ENCODE peak calls at places on chromosomes 4 and X, in ten cellular contexts. N is suprapubic skin; V is NT2/D1; X is breast epithelium; H is heart right ventricle; D is effector memory CD4-positive, alpha-beta T cell; R is GM12865; E is AG10803; P is AG09309; Q is ovary. J is an unnamed sample.

GRCh38 chr4:185305979-185306442 is 89.7 kb downstream of the LRP2BP start:
- DNase-seq in R (no peak), D (no peak), H (no peak), Q (no peak), N (no peak), P (peak; percentile 96), E (peak; percentile 95), X (no peak), V (peak; percentile 73), J (no peak)

GRCh38 chrX:107710617-107711391 is 64.8 kb downstream of the TSC22D3 start:
- DNase-seq in E (peak; percentile 93), Q (peak; percentile 71), D (peak; percentile 55), X (peak; percentile 52), V (peak; percentile 50), H (no peak), N (peak; percentile 64), R (peak; percentile 91), P (peak; percentile 81), J (no peak)

GRCh38 chrX:151680805-151681204 is 14.5 kb upstream of the PRRG3 start:
- DNase-seq in N (no peak), Q (peak; percentile 34), D (peak; percentile 6), V (peak; percentile 43), E (peak; percentile 5), X (no peak), H (no peak), R (peak; percentile 62), P (no peak), J (no peak)

GRCh38 chr4:4455199-4455865 is 68.4 kb downstream of the NSG1 start:
- DNase-seq in E (peak; percentile 52), H (no peak), P (no peak), N (no peak), X (no peak), V (no peak), R (peak; percentile 19), Q (no peak), D (no peak), J (no peak)

GRCh38 chr4:142350886-142351285 is 495.2 kb downstream of the INPP4B start:
- DNase-seq in R (no peak), Q (no peak), X (no peak), H (no peak), V (no peak), N (no peak), E (peak; percentile 67), D (no peak), P (no peak), J (no peak)

GRCh38 chr4:147833254-147833653 is 101.4 kb downstream of the ARHGAP10 start:
- DNase-seq in N (no peak), P (no peak), E (peak; percentile 39), Q (no peak), H (no peak), R (peak; percentile 27), D (no peak), V (no peak), X (no peak), J (no peak)

GRCh38 chr4:76948441-76949292 is 885 bp upstream of the SEPTIN11 start:
- DNase-seq in Q (peak; percentile 73), R (peak; percentile 93), P (no peak), V (peak; percentile 40), D (peak; percentile 60), E (peak; percentile 81), N (peak; percentile 88), X (peak; percentile 55), H (peak; percentile 72), J (no peak)

GRCh38 chr4:28744066-28744465 is 1883.4 kb downstream of the STIM2 start:
- DNase-seq in V (no peak), X (no peak), R (no peak), Q (no peak), E (peak; percentile 1), P (no peak), D (no peak), H (no peak), N (no peak), J (no peak)

GRCh38 chr4:108149588-108150380 is 18.9 kb downstream of the LEF1 start:
- DNase-seq in D (no peak), Q (no peak), E (peak; percentile 90), X (no peak), H (no peak), R (no peak), V (no peak), N (no peak), P (peak; percentile 72), J (no peak)

GRCh38 chr4:121594796-121595526 is 101.8 kb downstream of the ANXA5 start:
- DNase-seq in D (no peak), E (peak; percentile 73), N (no peak), H (no peak), R (no peak), V (no peak), P (peak; percentile 3), X (peak; percentile 42), Q (no peak), J (no peak)

GRCh38 chrX:45323387-45323786 is 122.7 kb upstream of the DIPK2B start:
- DNase-seq in E (no peak), N (no peak), P (no peak), X (no peak), Q (no peak), R (no peak), D (no peak), H (no peak), V (no peak), J (no peak)

GRCh38 chr4:26031704-26032103 is 117.7 kb downstream of the SMIM20 start:
- DNase-seq in N (no peak), X (no peak), E (no peak), V (no peak), P (no peak), H (no peak), R (no peak), D (no peak), Q (no peak), J (no peak)

GRCh38 chrX:106144755-106145639 is 23.1 kb upstream of the PWWP3B start:
- DNase-seq in P (no peak), H (peak; percentile 45), R (no peak), X (no peak), V (no peak), D (no peak), E (no peak), N (no peak), Q (no peak), J (no peak)

DNA sequence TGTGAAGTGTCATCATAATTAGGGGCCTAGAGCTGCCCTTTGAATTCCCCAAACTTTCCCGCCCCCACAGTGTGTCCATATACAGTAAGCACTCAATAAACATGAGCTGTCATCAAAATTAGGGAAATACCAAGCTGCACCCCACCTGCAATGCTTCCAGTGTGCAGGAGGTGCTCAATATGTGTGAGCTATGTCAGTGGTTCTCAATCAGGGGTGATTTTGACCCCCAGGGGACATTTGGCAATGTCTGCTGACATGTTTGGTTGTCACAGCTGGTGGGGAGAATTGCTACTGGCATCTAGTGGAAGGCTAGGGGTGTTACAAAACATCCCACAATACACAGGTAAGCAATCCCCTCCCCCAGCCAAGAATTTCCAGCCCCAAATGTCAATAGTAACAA is 750 bp downstream of the CFP start:
- DNase-seq in H (no peak), N (no peak), X (no peak), P (no peak), E (no peak), Q (no peak), V (no peak), D (no peak), R (peak; percentile 65), J (no peak)
- H3K4me3 ChIP-seq in H (no peak overlapping the region), N (peak overlapping the region; percentile 7), X (no peak overlapping the region), P (no peak overlapping the region), E (no peak overlapping the region), Q (no peak overlapping the region), V (no peak overlapping the region), D (no peak overlapping the region), R (no peak overlapping the region), J (no peak overlapping the region)

GRCh38 chr4:40626183-40626990 is 3.3 kb downstream of the RBM47 start:
- DNase-seq in N (no peak), E (no peak), R (peak; percentile 42), D (no peak), V (no peak), X (no peak), P (no peak), H (no peak), Q (peak; percentile 38), J (no peak)
- H3K4me3 ChIP-seq in N (peak overlapping the region; percentile 73), E (no peak overlapping the region), R (peak overlapping the region; percentile 80), D (no peak overlapping the region), V (no peak overlapping the region), X (peak overlapping the region; percentile 66), P (no peak overlapping the region), H (no peak overlapping the region), Q (no peak overlapping the region), J (no peak overlapping the region)

GRCh38 chr4:183348706-183349659 is 26.8 kb upstream of the CLDN24 start:
- DNase-seq in X (no peak), E (peak; percentile 99), Q (no peak), R (no peak), P (peak; percentile 95), H (no peak), N (no peak), V (no peak), D (no peak), J (no peak)
- H3K4me3 ChIP-seq in X (no peak overlapping the region), E (peak overlapping the region; percentile 57), Q (no peak overlapping the region), R (no peak overlapping the region), P (peak overlapping the region; percentile 9), H (no peak overlapping the region), N (no peak overlapping the region), V (no peak overlapping the region), D (no peak overlapping the region), J (no peak overlapping the region)

GRCh38 chr4:103086565-103086964 is 10.0 kb upstream of the SLC9B2 start:
- DNase-seq in X (no peak), E (no peak), H (no peak), V (no peak), N (no peak), R (no peak), Q (no peak), D (no peak), P (no peak), J (no peak)

GRCh38 chr4:103097112-103097511 is 2.5 kb downstream of the BDH2 start:
- DNase-seq in P (no peak), X (no peak), E (no peak), D (no peak), Q (no peak), N (no peak), H (no peak), R (no peak), V (no peak), J (no peak)

GRCh38 chr4:103095080-103095479 is 4.6 kb downstream of the BDH2 start:
- DNase-seq in E (no peak), D (no peak), N (no peak), Q (no peak), X (no peak), H (no peak), V (no peak), P (no peak), R (no peak), J (no peak)

GRCh38 chr4:103092245-103092644 is 7.4 kb downstream of the BDH2 start:
- DNase-seq in P (no peak), E (no peak), Q (no peak), R (no peak), N (no peak), X (no peak), D (no peak), V (no peak), H (no peak), J (no peak)

DNA sequence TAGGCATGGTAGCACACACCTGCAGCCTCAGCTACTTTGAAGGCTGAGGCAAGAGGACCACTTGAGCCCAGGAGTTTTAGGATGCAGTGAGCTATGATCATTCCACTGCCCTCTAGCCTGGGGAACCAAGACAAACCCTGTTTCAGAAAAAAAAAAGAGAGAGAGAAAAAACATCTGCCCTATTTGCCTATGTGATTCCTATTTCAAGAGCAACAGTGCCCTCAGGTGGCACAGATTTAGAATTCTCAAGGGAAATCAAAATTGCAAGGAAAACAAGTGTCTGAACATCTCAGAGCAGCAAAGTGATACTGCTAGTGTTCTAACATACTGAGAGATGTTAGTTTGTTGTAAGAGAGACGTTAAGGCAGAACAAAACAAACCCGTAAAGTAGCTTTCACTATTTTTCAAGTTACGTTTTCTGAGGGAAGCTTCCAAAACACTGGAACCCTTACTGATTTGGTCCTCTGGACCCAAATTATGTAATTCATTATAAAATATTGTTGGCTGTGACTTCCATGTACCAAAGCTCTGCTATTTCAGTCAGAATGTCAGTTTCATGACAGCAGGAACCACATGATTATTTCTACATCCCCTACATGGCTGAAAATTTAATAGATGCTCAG is 7.9 kb downstream of the BDH2 start:
- DNase-seq in P (no peak), H (no peak), X (no peak), N (no peak), E (peak; percentile 81), V (peak; percentile 27), Q (peak; percentile 25), D (peak; percentile 2), R (peak; percentile 88), J (peak; percentile 16)
- H3K4me3 ChIP-seq in P (no peak overlapping the region), H (no peak overlapping the region), X (no peak overlapping the region), N (no peak overlapping the region), E (no peak overlapping the region), V (no peak overlapping the region), Q (no peak overlapping the region), D (no peak overlapping the region), R (peak overlapping the region; percentile 29), J (no peak overlapping the region)

J was measured in iPS DF 6.9.